ENCODE peak calls at places on chromosomes 1 and 21, in four cellular contexts. X, K, B and I are unnamed samples. For H4K20me1, the result is how much of the 10 kb centered on the place peaks cover.

GRCh38 chr1:52955129-52955970 is 28.3 kb downstream of the SCP2 start:
- DNase-seq in B (no peak), X (peak), K (peak), I (peak)

GRCh38 chr21:15063821-15064575 is 802 bp downstream of the NRIP1 start:
- DNase-seq in K (peak), B (peak), X (peak), I (peak)

GRCh38 chr1:95207223-95207935 is 26.6 kb upstream of the RWDD3 start:
- DNase-seq in K (no peak), B (no peak), X (no peak), I (no peak)

GRCh38 chr1:223815865-223816264 is 29.9 kb downstream of the TP53BP2 start:
- DNase-seq in K (no peak), X (peak), B (peak), I (peak)

GRCh38 chr1:25586181-25586588 is 30.4 kb upstream of the MAN1C1 start:
- DNase-seq in X (no peak), B (no peak), K (peak), I (peak)

GRCh38 chr1:150162862-150163706 is 13.4 kb downstream of the PLEKHO1 start:
- DNase-seq in K (peak), X (peak), B (peak), I (peak)

GRCh38 chr1:156428772-156429288 is 59.8 kb downstream of the RHBG start:
- DNase-seq in B (no peak), X (no peak), K (no peak), I (no peak)

GRCh38 chr1:221740941-221741363 is 937 bp downstream of the DUSP10 start:
- DNase-seq in K (no peak), X (no peak), B (no peak), I (no peak)

GRCh38 chr1:156969496-156969895 is 49.1 kb downstream of the LRRC71 start:
- DNase-seq in X (no peak), B (no peak), K (no peak), I (no peak)

GRCh38 chr1:247111636-247112478 is 7.7 kb upstream of the ZNF669 start:
- DNase-seq in B (no peak), X (peak), K (peak), I (peak)

GRCh38 chr1:230282157-230282556 is 144.0 kb downstream of the PGBD5 start:
- DNase-seq in B (no peak), X (no peak), K (no peak), I (no peak)

GRCh38 chr1:180234369-180235076 is 4.5 kb downstream of the LHX4 start:
- DNase-seq in K (no peak), B (no peak), X (no peak), I (peak)

GRCh38 chr1:110370827-110371226 is 20.0 kb downstream of the SLC16A4 start:
- DNase-seq in K (no peak), X (peak), B (peak), I (peak)

GRCh38 chr1:2645776-2646175 is 13.0 kb upstream of the MMEL1 start:
- DNase-seq in B (no peak), K (no peak), X (no peak), I (peak)

GRCh38 chr1:46152021-46152420 is 19.6 kb upstream of the PIK3R3 start:
- DNase-seq in X (peak), B (peak), K (no peak), I (no peak)

GRCh38 chr1:93715529-93716126 is 34.0 kb upstream of the BCAR3 start:
- DNase-seq in K (no peak), B (no peak), X (peak), I (no peak)

GRCh38 chr1:7490576-7490975 is 280.5 kb upstream of the VAMP3 start:
- DNase-seq in X (no peak), K (no peak), B (no peak), I (peak)

GRCh38 chr1:6163191-6163972 is 16.7 kb downstream of the CHD5 start:
- DNase-seq in K (no peak), B (no peak), X (no peak), I (peak)

GRCh38 chr1:91883470-91883869 is 2.5 kb downstream of the TGFBR3 start:
- DNase-seq in B (no peak), K (peak), X (no peak), I (peak)

GRCh38 chr1:17251699-17252376 is 2.9 kb downstream of the PADI3 start:
- DNase-seq in X (peak), K (no peak), B (peak), I (peak)

GRCh38 chr1:219340796-219341195 is 167.1 kb downstream of the LYPLAL1 start:
- DNase-seq in X (peak), B (peak), K (no peak), I (no peak)

GRCh38 chr1:93905734-93906133 is 3.5 kb downstream of the GCLM start:
- DNase-seq in B (peak), X (peak), K (no peak), I (peak)

GRCh38 chr1:11802616-11802972 is 3.2 kb downstream of the MTHFR start:
- DNase-seq in B (no peak), K (peak), X (no peak), I (no peak)

GRCh38 chr1:234861761-234862160 is 251.8 kb upstream of the IRF2BP2 start:
- DNase-seq in X (no peak), K (no peak), B (no peak), I (peak)

GRCh38 chr1:74437035-74437434 is 75.4 kb downstream of the LRRC53 start:
- DNase-seq in K (no peak), X (no peak), B (no peak), I (no peak)

GRCh38 chr1:60428161-60428560 is 354.6 kb upstream of the C1orf87 start:
- DNase-seq in X (no peak), K (no peak), B (no peak), I (no peak)

GRCh38 chr1:10516925-10517676 is 42.4 kb downstream of the PEX14 start:
- DNase-seq in X (no peak), B (no peak), K (peak), I (no peak)
- H4K20me1 ChIP-seq in X (half or more), B (under half), K (under half), I (under half)

GRCh38 chr1:212288614-212289013 is 3.4 kb downstream of the PPP2R5A start:
- DNase-seq in B (peak), X (peak), K (no peak), I (peak)

GRCh38 chr1:212285685-212286436 is 651 bp downstream of the PPP2R5A start:
- DNase-seq in K (peak), B (peak), X (peak), I (peak)

GRCh38 chr1:212289262-212290077 is 4.3 kb downstream of the PPP2R5A start:
- DNase-seq in X (no peak), B (no peak), K (no peak), I (no peak)

GRCh38 chr1:212286437-212287131 is 1.4 kb downstream of the PPP2R5A start:
- DNase-seq in K (no peak), B (no peak), X (peak), I (peak)

DNA sequence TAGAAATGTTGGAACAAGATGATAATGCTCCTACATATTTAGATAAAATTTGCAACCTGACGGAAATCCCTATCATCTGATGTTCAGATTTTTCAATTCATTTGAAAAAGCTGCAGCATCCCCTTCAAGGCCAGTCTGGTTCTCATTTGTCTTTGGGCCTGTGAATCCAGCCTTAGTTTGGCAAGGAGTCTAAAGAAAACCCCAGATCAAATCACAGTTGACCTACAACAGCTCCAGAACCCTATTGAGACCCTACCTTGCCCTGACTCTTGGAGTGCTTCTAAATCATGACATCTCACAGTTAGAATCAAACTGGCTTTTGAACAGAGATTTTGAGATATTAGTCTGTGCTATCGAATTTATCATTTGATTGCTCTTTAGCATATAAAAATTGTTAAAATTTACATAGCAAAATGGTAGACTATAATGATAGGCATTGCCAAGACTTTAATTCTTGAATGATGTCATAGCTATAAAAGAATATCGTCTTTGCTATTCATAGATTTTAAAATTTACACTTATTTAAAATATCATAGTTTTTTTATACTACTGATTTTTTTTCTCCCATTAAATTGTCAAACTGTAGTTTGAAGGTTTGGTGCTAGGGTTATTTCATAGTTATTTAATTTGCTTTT is 2.2 kb downstream of the PPP2R5A start:
- DNase-seq in B (no peak), X (no peak), K (no peak), I (peak)
- H4K20me1 ChIP-seq in B (under half), X (under half), K (under half), I (under half)

GRCh38 chr1:227729881-227730629 is 5.0 kb downstream of the JMJD4 start:
- DNase-seq in X (peak), B (peak), K (peak), I (peak)

GRCh38 chr1:227728059-227728891 is 6.8 kb downstream of the JMJD4 start:
- DNase-seq in B (peak), X (peak), K (peak), I (peak)

GRCh38 chr1:227728892-227729143 is 6.3 kb downstream of the JMJD4 start:
- DNase-seq in B (no peak), K (peak), X (no peak), I (peak)

GRCh38 chr1:227730630-227731151 is 4.4 kb downstream of the JMJD4 start:
- DNase-seq in X (no peak), K (no peak), B (no peak), I (peak)

DNA sequence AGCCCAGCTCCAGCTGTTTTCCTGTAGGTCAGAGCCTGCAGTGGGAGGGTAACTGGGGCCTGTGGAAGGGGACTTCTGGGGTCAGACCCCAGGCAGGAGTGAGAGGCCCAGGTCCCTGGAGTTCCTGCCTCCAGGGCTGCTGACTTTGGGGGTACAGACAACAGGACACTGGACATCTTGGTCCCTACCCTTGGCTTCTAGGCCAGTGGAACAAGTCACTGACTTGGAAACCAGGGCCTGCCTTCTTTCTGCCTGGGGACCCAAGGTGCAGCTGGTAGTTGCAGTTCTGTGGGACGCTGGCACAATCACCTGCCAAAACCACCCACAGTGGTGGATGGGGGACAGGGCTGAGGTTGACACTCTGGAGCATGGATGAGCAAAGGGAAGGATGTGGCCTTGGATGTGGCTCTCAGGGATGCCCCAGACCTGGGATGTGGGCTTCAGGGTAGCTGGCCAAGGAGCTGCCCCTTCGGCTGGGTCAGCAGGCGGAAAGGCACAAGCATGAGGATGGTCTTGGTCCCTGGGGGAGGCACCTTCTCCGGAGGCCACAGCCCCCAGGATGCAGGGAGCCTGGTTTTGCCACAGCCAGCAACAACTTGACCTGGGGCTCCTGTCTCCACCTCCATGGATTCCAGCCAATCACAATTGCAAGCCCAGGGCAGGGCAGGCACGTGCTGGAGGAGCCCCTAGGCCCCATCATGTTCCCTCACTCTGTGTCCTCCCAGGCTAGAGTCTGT is 5.8 kb downstream of the JMJD4 start:
- DNase-seq in X (no peak), B (no peak), K (peak), I (peak)
- H4K20me1 ChIP-seq in X (under half), B (under half), K (under half), I (under half)

GRCh38 chr1:203443296-203443695 is 32.3 kb upstream of the PRELP start:
- DNase-seq in K (no peak), B (no peak), X (no peak), I (no peak)
- H4K20me1 ChIP-seq in K (under half), B (under half), X (under half), I (under half)

DNA sequence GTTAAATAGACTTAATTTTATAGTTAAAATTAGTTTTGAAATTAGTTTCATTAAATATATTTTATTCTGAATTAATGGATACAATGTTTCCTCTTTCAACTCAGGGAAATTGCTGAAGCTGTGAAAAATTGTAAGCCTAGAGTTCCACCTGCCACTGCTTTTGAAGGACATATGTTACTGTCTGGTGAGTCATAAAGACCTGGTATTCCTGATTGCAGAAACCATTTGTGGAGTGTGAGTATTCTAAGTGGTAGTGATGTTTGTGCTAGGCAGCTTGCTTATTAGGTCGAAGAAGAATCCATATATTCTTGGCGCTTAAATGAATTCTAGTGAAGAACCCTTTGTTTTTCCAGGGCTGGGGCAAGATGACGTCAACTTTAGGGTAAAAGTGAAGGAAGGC is 34.0 kb downstream of the MTR start:
- DNase-seq in X (no peak), B (no peak), K (no peak), I (no peak)
- H4K20me1 ChIP-seq in X (under half), B (under half), K (under half), I (under half)

DNA sequence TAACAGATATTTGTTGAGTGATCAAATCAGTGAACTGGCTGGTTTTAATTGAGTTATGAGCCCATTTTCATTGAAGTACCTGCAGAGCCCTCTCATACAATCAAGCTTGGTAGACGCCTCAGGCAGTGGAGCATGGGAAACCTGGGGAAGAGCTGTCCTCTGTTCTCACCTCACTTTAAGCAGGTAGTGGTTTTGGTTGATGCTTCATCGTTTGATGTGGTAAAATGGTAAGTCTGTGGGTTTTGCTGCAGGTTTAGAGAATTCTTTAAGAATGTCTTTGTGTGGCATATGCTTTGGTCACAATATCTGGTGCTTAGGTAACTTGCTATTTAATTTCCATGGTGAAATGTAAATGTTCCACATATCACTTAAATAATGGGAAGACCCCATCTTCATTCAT is 10.0 kb downstream of the LAMC1 start:
- DNase-seq in X (no peak), K (no peak), B (peak), I (no peak)
- H4K20me1 ChIP-seq in X (under half), K (under half), B (under half), I (under half)

GRCh38 chr1:165885305-165885694 is 57.9 kb downstream of the UCK2 start:
- DNase-seq in X (no peak), K (no peak), B (no peak), I (no peak)
- H4K20me1 ChIP-seq in X (half or more), K (under half), B (under half), I (under half)